ENCODE peak calls at places on chromosomes 4 and X, in ten cellular contexts. One of them, this sample, is unnamed.

GRCh38 chr4:13103382-13104015 is 380.6 kb downstream of the RAB28 start:
- DNase-seq in activated T-cell treated with anti-CD3 and anti-CD28 coated beads, Interleukin-2, amount 50 U/mL, for 72 hours: no peak
- DNase-seq in astrocyte of the hippocampus: no peak
- DNase-seq in AG04449: no peak
- DNase-seq in NCI-H1417: no peak
- DNase-seq in NCI-H510A treated with DMSO at 0.1 percent for 48 hours: no peak
- DNase-seq in neural crest cell: no peak
- DNase-seq in hippocampal formation: no peak
- DNase-seq in fibroblast of villous mesenchyme: no peak
- DNase-seq in aorta: no peak
- DNase-seq in this sample: no peak

GRCh38 chr4:71239365-71239764 is 99.5 kb upstream of the SLC4A4 start:
- DNase-seq in astrocyte of the hippocampus: no peak
- DNase-seq in AG04449: no peak
- DNase-seq in activated T-cell treated with anti-CD3 and anti-CD28 coated beads, Interleukin-2, amount 50 U/mL, for 72 hours: no peak
- DNase-seq in NCI-H1417: no peak
- DNase-seq in neural crest cell: no peak
- DNase-seq in hippocampal formation: no peak
- DNase-seq in aorta: no peak
- DNase-seq in fibroblast of villous mesenchyme: peak
- DNase-seq in NCI-H510A treated with DMSO at 0.1 percent for 48 hours: no peak
- DNase-seq in this sample: no peak

GRCh38 chr4:84578540-84579409 is 4.2 kb upstream of the CDS1 start:
- DNase-seq in astrocyte of the hippocampus: peak
- DNase-seq in activated T-cell treated with anti-CD3 and anti-CD28 coated beads, Interleukin-2, amount 50 U/mL, for 72 hours: peak
- DNase-seq in AG04449: no peak
- DNase-seq in fibroblast of villous mesenchyme: peak
- DNase-seq in NCI-H510A treated with DMSO at 0.1 percent for 48 hours: peak
- DNase-seq in aorta: no peak
- DNase-seq in neural crest cell: no peak
- DNase-seq in hippocampal formation: peak
- DNase-seq in NCI-H1417: peak
- DNase-seq in this sample: peak

GRCh38 chr4:152805818-152806217 is 26.1 kb downstream of the ARFIP1 start:
- DNase-seq in aorta: no peak
- DNase-seq in activated T-cell treated with anti-CD3 and anti-CD28 coated beads, Interleukin-2, amount 50 U/mL, for 72 hours: no peak
- DNase-seq in astrocyte of the hippocampus: no peak
- DNase-seq in hippocampal formation: no peak
- DNase-seq in neural crest cell: no peak
- DNase-seq in NCI-H510A treated with DMSO at 0.1 percent for 48 hours: no peak
- DNase-seq in AG04449: no peak
- DNase-seq in fibroblast of villous mesenchyme: no peak
- DNase-seq in NCI-H1417: no peak
- DNase-seq in this sample: no peak

GRCh38 chr4:26175016-26175786 is 145.6 kb upstream of the RBPJ start:
- DNase-seq in astrocyte of the hippocampus: no peak
- DNase-seq in activated T-cell treated with anti-CD3 and anti-CD28 coated beads, Interleukin-2, amount 50 U/mL, for 72 hours: peak
- DNase-seq in hippocampal formation: no peak
- DNase-seq in aorta: no peak
- DNase-seq in AG04449: no peak
- DNase-seq in neural crest cell: no peak
- DNase-seq in fibroblast of villous mesenchyme: no peak
- DNase-seq in NCI-H1417: no peak
- DNase-seq in NCI-H510A treated with DMSO at 0.1 percent for 48 hours: no peak
- DNase-seq in this sample: no peak

GRCh38 chr4:101952985-101953384 is 162.5 kb downstream of the BANK1 start:
- DNase-seq in NCI-H510A treated with DMSO at 0.1 percent for 48 hours: no peak
- DNase-seq in aorta: no peak
- DNase-seq in neural crest cell: no peak
- DNase-seq in hippocampal formation: no peak
- DNase-seq in fibroblast of villous mesenchyme: no peak
- DNase-seq in astrocyte of the hippocampus: no peak
- DNase-seq in NCI-H1417: peak
- DNase-seq in activated T-cell treated with anti-CD3 and anti-CD28 coated beads, Interleukin-2, amount 50 U/mL, for 72 hours: no peak
- DNase-seq in AG04449: no peak
- DNase-seq in this sample: no peak

GRCh38 chr4:124711469-124712416 is 789 bp downstream of the ANKRD50 start:
- DNase-seq in fibroblast of villous mesenchyme: peak
- DNase-seq in aorta: peak
- DNase-seq in hippocampal formation: peak
- DNase-seq in astrocyte of the hippocampus: peak
- DNase-seq in neural crest cell: peak
- DNase-seq in AG04449: no peak
- DNase-seq in activated T-cell treated with anti-CD3 and anti-CD28 coated beads, Interleukin-2, amount 50 U/mL, for 72 hours: peak
- DNase-seq in NCI-H1417: peak
- DNase-seq in NCI-H510A treated with DMSO at 0.1 percent for 48 hours: peak
- DNase-seq in this sample: peak

GRCh38 chrX:701673-702072 is 71.1 kb downstream of the SHOX start:
- DNase-seq in NCI-H1417: no peak
- DNase-seq in fibroblast of villous mesenchyme: no peak
- DNase-seq in hippocampal formation: no peak
- DNase-seq in AG04449: no peak
- DNase-seq in astrocyte of the hippocampus: no peak
- DNase-seq in aorta: no peak
- DNase-seq in neural crest cell: no peak
- DNase-seq in activated T-cell treated with anti-CD3 and anti-CD28 coated beads, Interleukin-2, amount 50 U/mL, for 72 hours: no peak
- DNase-seq in NCI-H510A treated with DMSO at 0.1 percent for 48 hours: no peak
- DNase-seq in this sample: no peak

GRCh38 chrX:118459494-118459893 is 36.1 kb upstream of the DOCK11 start:
- DNase-seq in neural crest cell: no peak
- DNase-seq in NCI-H510A treated with DMSO at 0.1 percent for 48 hours: peak
- DNase-seq in astrocyte of the hippocampus: peak
- DNase-seq in AG04449: no peak
- DNase-seq in NCI-H1417: peak
- DNase-seq in hippocampal formation: peak
- DNase-seq in fibroblast of villous mesenchyme: peak
- DNase-seq in aorta: no peak
- DNase-seq in activated T-cell treated with anti-CD3 and anti-CD28 coated beads, Interleukin-2, amount 50 U/mL, for 72 hours: peak
- DNase-seq in this sample: peak

GRCh38 chr4:80266902-80267380 is 477 bp downstream of the FGF5 start:
- DNase-seq in NCI-H1417: no peak
- DNase-seq in neural crest cell: no peak
- DNase-seq in AG04449: no peak
- DNase-seq in activated T-cell treated with anti-CD3 and anti-CD28 coated beads, Interleukin-2, amount 50 U/mL, for 72 hours: peak
- DNase-seq in astrocyte of the hippocampus: peak
- DNase-seq in hippocampal formation: no peak
- DNase-seq in NCI-H510A treated with DMSO at 0.1 percent for 48 hours: no peak
- DNase-seq in aorta: no peak
- DNase-seq in fibroblast of villous mesenchyme: peak
- DNase-seq in this sample: no peak

GRCh38 chr4:8737075-8737474 is 134.6 kb downstream of the HMX1 start:
- DNase-seq in aorta: no peak
- DNase-seq in hippocampal formation: no peak
- DNase-seq in astrocyte of the hippocampus: no peak
- DNase-seq in fibroblast of villous mesenchyme: no peak
- DNase-seq in NCI-H510A treated with DMSO at 0.1 percent for 48 hours: no peak
- DNase-seq in neural crest cell: no peak
- DNase-seq in activated T-cell treated with anti-CD3 and anti-CD28 coated beads, Interleukin-2, amount 50 U/mL, for 72 hours: no peak
- DNase-seq in NCI-H1417: no peak
- DNase-seq in AG04449: no peak
- DNase-seq in this sample: no peak

GRCh38 chr4:91734682-91735081 is 569.1 kb upstream of the GRID2 start:
- DNase-seq in hippocampal formation: no peak
- DNase-seq in AG04449: no peak
- DNase-seq in NCI-H510A treated with DMSO at 0.1 percent for 48 hours: no peak
- DNase-seq in NCI-H1417: peak
- DNase-seq in astrocyte of the hippocampus: no peak
- DNase-seq in neural crest cell: no peak
- DNase-seq in activated T-cell treated with anti-CD3 and anti-CD28 coated beads, Interleukin-2, amount 50 U/mL, for 72 hours: no peak
- DNase-seq in fibroblast of villous mesenchyme: no peak
- DNase-seq in aorta: no peak
- DNase-seq in this sample: no peak

GRCh38 chr4:182810103-182810605 is 107.0 kb downstream of the DCTD start:
- DNase-seq in hippocampal formation: no peak
- DNase-seq in neural crest cell: no peak
- DNase-seq in astrocyte of the hippocampus: no peak
- DNase-seq in activated T-cell treated with anti-CD3 and anti-CD28 coated beads, Interleukin-2, amount 50 U/mL, for 72 hours: no peak
- DNase-seq in fibroblast of villous mesenchyme: no peak
- DNase-seq in NCI-H1417: no peak
- DNase-seq in AG04449: no peak
- DNase-seq in aorta: no peak
- DNase-seq in NCI-H510A treated with DMSO at 0.1 percent for 48 hours: no peak
- DNase-seq in this sample: no peak